ENCODE peak calls at places on chromosomes 3 and 15, in four cellular contexts. R is A549, Z is GM12878, H is endothelial cell of umbilical vein. A is an unnamed sample.

GRCh38 chr3:167813169-167814123 is 77.9 kb downstream of the SERPINI1 start:
- DNase-seq in R (peak), H (no peak), Z (no peak), A (no peak)

GRCh38 chr3:62611541-62612240 is 238.3 kb upstream of the FEZF2 start:
- DNase-seq in H (no peak), R (no peak), Z (no peak), A (no peak)

GRCh38 chr15:32716960-32717289 is 879 bp upstream of the GREM1 start:
- DNase-seq in R (no peak), Z (no peak), H (no peak), A (no peak)

GRCh38 chr15:76346666-76347506 is 10.3 kb downstream of the ISL2 start:
- DNase-seq in R (no peak), H (peak), Z (no peak), A (no peak)

GRCh38 chr3:13161771-13162535 is 88.7 kb upstream of the IQSEC1 start:
- DNase-seq in Z (no peak), R (no peak), H (no peak), A (no peak)

GRCh38 chr3:182451871-182452270 is 341.4 kb upstream of the ATP11B start:
- DNase-seq in Z (no peak), R (no peak), H (no peak), A (no peak)

GRCh38 chr3:149296972-149297371 is 36.5 kb downstream of the TM4SF18 start:
- DNase-seq in H (no peak), R (no peak), Z (no peak), A (no peak)

GRCh38 chr3:162738778-162739177 is 1242.2 kb downstream of the OTOL1 start:
- DNase-seq in Z (no peak), R (no peak), H (no peak), A (no peak)

GRCh38 chr3:10982782-10983181 is 9.8 kb upstream of the SLC6A1 start:
- DNase-seq in R (no peak), Z (no peak), H (no peak), A (no peak)

GRCh38 chr3:73070675-73071575 is 9.5 kb downstream of the EBLN2 start:
- DNase-seq in Z (no peak), H (no peak), R (no peak), A (peak)

GRCh38 chr3:59482684-59483083 is 432.9 kb upstream of the CFAP20DC start:
- DNase-seq in H (no peak), R (no peak), Z (no peak), A (no peak)
- TF ChIP-seq MYC in H (no peak), R (no peak), Z (no peak), A (no peak)

GRCh38 chr3:173007079-173007723 is 133.8 kb downstream of the SPATA16 start:
- DNase-seq in H (no peak), Z (no peak), R (no peak), A (no peak)
- TF ChIP-seq POLR2A in H (no peak), Z (no peak), R (no peak), A (no peak)

DNA sequence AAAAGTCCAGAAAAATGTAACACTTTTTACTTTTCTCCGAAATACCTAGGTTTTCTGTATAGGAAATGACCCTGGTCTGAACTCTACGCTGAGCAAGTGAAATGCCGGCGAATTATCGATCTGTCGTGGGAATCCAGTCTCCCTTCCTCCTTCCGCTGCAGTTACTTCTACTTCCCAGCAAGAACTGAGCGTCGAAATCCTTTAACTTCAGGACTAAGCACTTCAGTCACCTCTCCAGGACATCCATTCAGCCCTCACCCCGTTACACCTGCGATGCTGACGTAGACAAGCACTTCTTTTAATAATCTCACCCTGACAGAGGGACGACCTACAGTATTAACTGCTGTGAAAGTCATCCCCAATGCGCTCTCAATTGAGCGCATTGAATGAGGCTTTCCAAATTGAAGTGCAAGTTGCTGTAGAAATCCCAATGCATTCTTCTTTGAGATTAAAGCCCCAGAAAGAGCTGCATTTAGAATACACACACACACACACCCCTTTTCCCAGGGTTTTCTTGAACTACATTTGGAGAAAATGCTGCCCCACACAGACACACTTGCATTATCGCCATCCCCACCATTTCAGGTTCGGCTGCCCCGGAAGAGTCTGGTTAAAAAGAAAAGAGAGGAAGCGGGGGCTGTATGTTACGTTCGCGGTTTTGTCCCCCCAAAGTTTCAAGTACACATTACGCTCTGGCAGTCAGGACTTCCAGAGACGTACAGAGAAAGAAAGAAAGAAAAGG is 1.2 kb downstream of the TOP2B start:
- DNase-seq in R (peak), Z (no peak), H (peak), A (peak)
- TF ChIP-seq MAX in R (no peak), Z (no peak), H (no peak), A (no peak)

GRCh38 chr15:51162865-51163762 is 68.4 kb upstream of the TNFAIP8L3 start:
- DNase-seq in R (peak), Z (peak), H (peak), A (peak)
- TF ChIP-seq MYC in R (no peak), Z (no peak), H (no peak), A (no peak)

GRCh38 chr15:69562097-69562496 is 109.5 kb downstream of the RPLP1 start:
- DNase-seq in R (no peak), Z (no peak), H (no peak), A (no peak)
- TF ChIP-seq POLR2A in R (no peak), Z (no peak), H (no peak), A (no peak)

DNA sequence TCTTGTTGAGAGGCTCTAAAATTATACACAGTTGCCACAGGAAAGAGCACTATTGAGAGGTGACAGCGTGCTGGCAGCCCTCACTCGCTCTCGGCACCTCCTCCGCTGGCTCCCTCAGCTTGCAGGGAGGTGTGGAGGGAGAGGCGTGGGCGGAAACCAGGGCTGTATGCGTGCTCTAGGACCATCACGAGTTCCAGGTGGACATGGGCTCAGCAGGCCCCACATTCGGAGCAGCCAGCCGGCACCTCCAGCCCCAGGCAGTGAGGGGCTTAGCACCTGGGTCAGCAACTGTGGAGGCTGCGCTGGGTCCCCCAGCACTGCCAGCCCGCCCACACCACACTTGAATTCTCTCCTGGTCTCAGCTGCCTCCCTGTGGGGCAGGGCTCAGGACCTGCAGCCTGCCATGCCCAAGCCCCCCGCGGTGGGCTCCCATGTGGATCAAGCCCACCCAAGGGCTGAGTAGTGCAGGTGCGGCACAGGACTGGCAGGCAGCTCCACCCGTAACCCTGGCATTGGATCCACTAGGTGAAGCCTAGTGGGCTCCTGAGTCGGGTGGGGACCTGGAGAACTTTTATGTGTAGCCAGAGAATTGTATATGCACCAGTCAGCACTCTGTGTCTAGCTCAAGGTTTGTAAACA is 460.6 kb upstream of the ALCAM start:
- DNase-seq in R (no peak), H (no peak), Z (no peak), A (no peak)
- TF ChIP-seq MAX in R (no peak), H (no peak), Z (no peak), A (no peak)

DNA sequence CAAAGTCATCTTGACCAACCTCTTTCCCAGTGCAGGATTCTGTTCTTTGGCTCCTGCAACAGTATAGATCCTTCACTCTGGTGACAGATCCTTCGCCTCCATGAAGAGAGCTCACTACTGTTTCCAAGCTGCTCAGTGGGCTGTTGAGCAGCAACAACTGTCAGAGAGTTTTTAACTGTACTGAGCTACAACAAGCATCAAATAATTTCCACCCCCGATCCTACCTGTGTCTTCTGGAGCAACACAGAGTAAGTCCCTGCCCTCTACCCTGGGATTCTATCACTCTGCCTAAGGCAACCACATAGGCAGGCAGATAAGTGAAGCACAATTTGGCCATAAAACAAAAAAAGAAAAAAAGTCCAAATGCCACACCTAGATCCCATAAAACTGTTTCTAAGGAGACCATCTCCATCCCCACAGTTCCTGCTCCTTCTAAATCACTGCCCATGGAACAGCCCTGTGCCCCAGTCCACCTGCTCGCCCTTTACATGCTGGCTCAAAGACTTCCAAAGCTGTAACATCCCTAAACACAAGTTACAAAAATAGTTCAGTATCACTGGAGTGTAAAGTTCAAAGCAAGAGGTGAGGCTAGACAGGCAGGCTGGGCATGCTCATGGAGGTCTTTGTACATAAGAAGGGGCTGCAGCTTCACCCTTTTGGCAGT is 37.8 kb upstream of the ANPEP start:
- DNase-seq in R (no peak), Z (no peak), H (no peak), A (no peak)
- TF ChIP-seq MYC in R (no peak), Z (no peak), H (no peak), A (no peak)